ENCODE peak calls at places on chromosomes 6 and 20, in eight cellular contexts. One of them, this sample, is unnamed.

GRCh38 chr6:160735523-160735922 is 33.5 kb downstream of the PLG start:
- DNase-seq in esophagus squamous epithelium: no peak
- DNase-seq in CD8-positive, alpha-beta T cell: no peak
- DNase-seq in lung: no peak
- DNase-seq in adipocyte: no peak
- DNase-seq in foreskin fibroblast: no peak
- DNase-seq in SK-N-SH: no peak
- DNase-seq in heart right ventricle: no peak
- DNase-seq in this sample: no peak

GRCh38 chr6:1708820-1709612 is 99.3 kb downstream of the FOXC1 start:
- DNase-seq in CD8-positive, alpha-beta T cell: no peak
- DNase-seq in lung: peak
- DNase-seq in adipocyte: no peak
- DNase-seq in heart right ventricle: no peak
- DNase-seq in esophagus squamous epithelium: no peak
- DNase-seq in SK-N-SH: no peak
- DNase-seq in foreskin fibroblast: no peak
- DNase-seq in this sample: no peak

GRCh38 chr6:27297857-27298730 is 14.0 kb downstream of the POM121L2 start:
- DNase-seq in esophagus squamous epithelium: no peak
- DNase-seq in SK-N-SH: no peak
- DNase-seq in heart right ventricle: no peak
- DNase-seq in foreskin fibroblast: peak
- DNase-seq in CD8-positive, alpha-beta T cell: no peak
- DNase-seq in adipocyte: peak
- DNase-seq in lung: no peak
- DNase-seq in this sample: no peak

GRCh38 chr6:51098801-51099200 is 280.1 kb downstream of the TFAP2B start:
- DNase-seq in adipocyte: no peak
- DNase-seq in esophagus squamous epithelium: no peak
- DNase-seq in CD8-positive, alpha-beta T cell: no peak
- DNase-seq in foreskin fibroblast: no peak
- DNase-seq in heart right ventricle: no peak
- DNase-seq in lung: no peak
- DNase-seq in SK-N-SH: no peak
- DNase-seq in this sample: no peak

GRCh38 chr6:155528982-155529453 is 73.4 kb upstream of the NOX3 start:
- DNase-seq in SK-N-SH: no peak
- DNase-seq in CD8-positive, alpha-beta T cell: no peak
- DNase-seq in foreskin fibroblast: peak
- DNase-seq in esophagus squamous epithelium: no peak
- DNase-seq in lung: no peak
- DNase-seq in heart right ventricle: peak
- DNase-seq in adipocyte: peak
- DNase-seq in this sample: no peak

GRCh38 chr6:39452306-39452705 is 129.8 kb upstream of the KCNK16 start:
- DNase-seq in foreskin fibroblast: peak
- DNase-seq in adipocyte: peak
- DNase-seq in lung: no peak
- DNase-seq in CD8-positive, alpha-beta T cell: no peak
- DNase-seq in esophagus squamous epithelium: no peak
- DNase-seq in SK-N-SH: no peak
- DNase-seq in heart right ventricle: no peak
- DNase-seq in this sample: no peak

GRCh38 chr20:6583134-6583738 is 184.2 kb upstream of the BMP2 start:
- DNase-seq in adipocyte: peak
- DNase-seq in foreskin fibroblast: peak
- DNase-seq in SK-N-SH: peak
- DNase-seq in CD8-positive, alpha-beta T cell: no peak
- DNase-seq in heart right ventricle: peak
- DNase-seq in lung: peak
- DNase-seq in esophagus squamous epithelium: no peak
- DNase-seq in this sample: peak

GRCh38 chr6:153001767-153002612 is 519 bp downstream of the MTRF1L start:
- DNase-seq in CD8-positive, alpha-beta T cell: peak
- DNase-seq in SK-N-SH: peak
- DNase-seq in lung: no peak
- DNase-seq in adipocyte: peak
- DNase-seq in foreskin fibroblast: peak
- DNase-seq in esophagus squamous epithelium: no peak
- DNase-seq in heart right ventricle: peak
- DNase-seq in this sample: peak

GRCh38 chr6:43045371-43045930 is 8.2 kb downstream of the CUL7 start:
- DNase-seq in SK-N-SH: no peak
- DNase-seq in CD8-positive, alpha-beta T cell: no peak
- DNase-seq in foreskin fibroblast: no peak
- DNase-seq in lung: no peak
- DNase-seq in esophagus squamous epithelium: no peak
- DNase-seq in adipocyte: no peak
- DNase-seq in heart right ventricle: no peak
- DNase-seq in this sample: no peak

GRCh38 chr20:16368645-16369292 is 204.5 kb downstream of the KIF16B start:
- DNase-seq in foreskin fibroblast: peak
- DNase-seq in esophagus squamous epithelium: no peak
- DNase-seq in lung: no peak
- DNase-seq in adipocyte: peak
- DNase-seq in CD8-positive, alpha-beta T cell: no peak
- DNase-seq in heart right ventricle: no peak
- DNase-seq in SK-N-SH: no peak
- DNase-seq in this sample: peak

GRCh38 chr6:20705741-20706140 is 171.5 kb downstream of the CDKAL1 start:
- DNase-seq in foreskin fibroblast: no peak
- DNase-seq in esophagus squamous epithelium: no peak
- DNase-seq in SK-N-SH: no peak
- DNase-seq in CD8-positive, alpha-beta T cell: no peak
- DNase-seq in heart right ventricle: no peak
- DNase-seq in lung: no peak
- DNase-seq in adipocyte: no peak
- DNase-seq in this sample: no peak

GRCh38 chr6:34317882-34318491 is 69.2 kb upstream of the SMIM29 start:
- DNase-seq in CD8-positive, alpha-beta T cell: no peak
- DNase-seq in esophagus squamous epithelium: no peak
- DNase-seq in SK-N-SH: no peak
- DNase-seq in foreskin fibroblast: no peak
- DNase-seq in lung: no peak
- DNase-seq in adipocyte: peak
- DNase-seq in heart right ventricle: no peak
- DNase-seq in this sample: no peak

GRCh38 chr6:34316442-34317171 is 67.8 kb upstream of the SMIM29 start:
- DNase-seq in lung: no peak
- DNase-seq in foreskin fibroblast: no peak
- DNase-seq in heart right ventricle: no peak
- DNase-seq in CD8-positive, alpha-beta T cell: no peak
- DNase-seq in SK-N-SH: no peak
- DNase-seq in esophagus squamous epithelium: no peak
- DNase-seq in adipocyte: no peak
- DNase-seq in this sample: no peak

GRCh38 chr6:34317172-34317477 is 68.3 kb upstream of the SMIM29 start:
- DNase-seq in foreskin fibroblast: no peak
- DNase-seq in heart right ventricle: no peak
- DNase-seq in SK-N-SH: no peak
- DNase-seq in lung: no peak
- DNase-seq in adipocyte: no peak
- DNase-seq in CD8-positive, alpha-beta T cell: no peak
- DNase-seq in esophagus squamous epithelium: no peak
- DNase-seq in this sample: peak

GRCh38 chr6:34315256-34315655 is 66.5 kb upstream of the SMIM29 start:
- DNase-seq in adipocyte: no peak
- DNase-seq in SK-N-SH: no peak
- DNase-seq in CD8-positive, alpha-beta T cell: no peak
- DNase-seq in heart right ventricle: no peak
- DNase-seq in esophagus squamous epithelium: no peak
- DNase-seq in lung: no peak
- DNase-seq in foreskin fibroblast: no peak
- DNase-seq in this sample: no peak

DNA sequence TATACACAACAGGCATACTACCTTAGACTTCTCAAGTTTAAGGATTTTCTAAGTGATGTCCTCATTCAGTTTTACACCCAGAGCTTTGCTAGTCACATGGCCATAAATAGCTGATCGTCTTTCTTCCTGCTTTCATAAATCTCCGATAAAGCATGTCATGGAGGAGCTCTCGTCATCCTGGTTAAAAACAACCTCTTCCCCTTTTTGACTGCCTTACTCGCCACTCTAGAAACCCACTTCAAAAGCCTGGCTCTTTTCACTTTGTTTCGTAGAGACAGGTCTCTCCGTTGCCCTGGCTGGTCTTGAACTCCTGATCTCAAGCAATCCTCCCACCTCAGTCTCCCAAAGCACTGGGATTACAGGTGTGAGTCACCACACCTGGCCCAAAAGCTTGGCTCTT is 67.0 kb upstream of the SMIM29 start:
- DNase-seq in lung: no peak
- DNase-seq in SK-N-SH: no peak
- DNase-seq in adipocyte: no peak
- DNase-seq in heart right ventricle: no peak
- DNase-seq in CD8-positive, alpha-beta T cell: no peak
- DNase-seq in foreskin fibroblast: no peak
- DNase-seq in esophagus squamous epithelium: no peak
- DNase-seq in this sample: no peak
- H3K4me3 ChIP-seq in lung: no peak
- H3K4me3 ChIP-seq in SK-N-SH: no peak
- H3K4me3 ChIP-seq in adipocyte: no peak
- H3K4me3 ChIP-seq in heart right ventricle: no peak
- H3K4me3 ChIP-seq in CD8-positive, alpha-beta T cell: no peak
- H3K4me3 ChIP-seq in foreskin fibroblast: no peak
- H3K4me3 ChIP-seq in esophagus squamous epithelium: no peak
- H3K4me3 ChIP-seq in this sample: no peak

GRCh38 chr6:41375598-41376151 is 40.3 kb downstream of the NCR2 start:
- DNase-seq in SK-N-SH: no peak
- DNase-seq in adipocyte: no peak
- DNase-seq in esophagus squamous epithelium: no peak
- DNase-seq in lung: no peak
- DNase-seq in foreskin fibroblast: no peak
- DNase-seq in CD8-positive, alpha-beta T cell: no peak
- DNase-seq in heart right ventricle: no peak
- DNase-seq in this sample: peak

GRCh38 chr6:41374618-41375590 is 39.5 kb downstream of the NCR2 start:
- DNase-seq in adipocyte: no peak
- DNase-seq in lung: no peak
- DNase-seq in foreskin fibroblast: no peak
- DNase-seq in SK-N-SH: peak
- DNase-seq in heart right ventricle: no peak
- DNase-seq in CD8-positive, alpha-beta T cell: no peak
- DNase-seq in esophagus squamous epithelium: no peak
- DNase-seq in this sample: peak

GRCh38 chr6:41376176-41376575 is 40.8 kb downstream of the NCR2 start:
- DNase-seq in esophagus squamous epithelium: no peak
- DNase-seq in heart right ventricle: no peak
- DNase-seq in SK-N-SH: no peak
- DNase-seq in CD8-positive, alpha-beta T cell: no peak
- DNase-seq in lung: no peak
- DNase-seq in adipocyte: no peak
- DNase-seq in foreskin fibroblast: no peak
- DNase-seq in this sample: no peak

GRCh38 chr6:41379314-41379713 is 43.9 kb downstream of the NCR2 start:
- DNase-seq in lung: no peak
- DNase-seq in CD8-positive, alpha-beta T cell: no peak
- DNase-seq in heart right ventricle: no peak
- DNase-seq in esophagus squamous epithelium: no peak
- DNase-seq in SK-N-SH: no peak
- DNase-seq in adipocyte: no peak
- DNase-seq in foreskin fibroblast: no peak
- DNase-seq in this sample: no peak

GRCh38 chr6:41377071-41377470 is 41.7 kb downstream of the NCR2 start:
- DNase-seq in esophagus squamous epithelium: no peak
- DNase-seq in adipocyte: no peak
- DNase-seq in foreskin fibroblast: no peak
- DNase-seq in SK-N-SH: no peak
- DNase-seq in lung: no peak
- DNase-seq in CD8-positive, alpha-beta T cell: no peak
- DNase-seq in heart right ventricle: no peak
- DNase-seq in this sample: no peak
- H3K4me3 ChIP-seq in esophagus squamous epithelium: no peak
- H3K4me3 ChIP-seq in adipocyte: no peak
- H3K4me3 ChIP-seq in foreskin fibroblast: no peak
- H3K4me3 ChIP-seq in SK-N-SH: no peak
- H3K4me3 ChIP-seq in lung: no peak
- H3K4me3 ChIP-seq in CD8-positive, alpha-beta T cell: no peak
- H3K4me3 ChIP-seq in heart right ventricle: no peak
- H3K4me3 ChIP-seq in this sample: no peak

DNA sequence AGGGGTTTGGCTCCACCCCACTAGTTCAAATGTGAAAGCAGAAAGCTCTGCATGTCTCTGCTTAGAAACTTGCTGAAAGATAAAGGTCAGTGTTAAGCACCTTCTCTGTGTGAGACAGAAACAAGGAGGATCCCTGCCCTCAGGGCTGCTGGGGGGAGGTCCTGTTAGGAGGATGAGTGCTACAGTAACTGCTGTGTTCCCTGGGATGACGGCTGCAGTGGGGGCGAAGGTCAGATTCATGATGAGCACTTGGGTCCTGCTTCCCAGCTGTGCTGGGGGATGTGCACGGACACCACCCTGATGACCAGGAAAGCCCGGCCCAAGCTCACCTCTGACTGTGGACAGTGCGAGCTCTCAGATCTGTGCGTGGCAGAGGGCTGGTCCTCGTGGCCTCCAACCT is 252.6 kb downstream of the DLL1 start:
- DNase-seq in foreskin fibroblast: no peak
- DNase-seq in heart right ventricle: no peak
- DNase-seq in adipocyte: no peak
- DNase-seq in esophagus squamous epithelium: no peak
- DNase-seq in CD8-positive, alpha-beta T cell: no peak
- DNase-seq in SK-N-SH: no peak
- DNase-seq in lung: no peak
- DNase-seq in this sample: no peak
- H3K4me3 ChIP-seq in foreskin fibroblast: no peak
- H3K4me3 ChIP-seq in heart right ventricle: no peak
- H3K4me3 ChIP-seq in adipocyte: no peak
- H3K4me3 ChIP-seq in esophagus squamous epithelium: no peak
- H3K4me3 ChIP-seq in CD8-positive, alpha-beta T cell: no peak
- H3K4me3 ChIP-seq in SK-N-SH: no peak
- H3K4me3 ChIP-seq in lung: no peak
- H3K4me3 ChIP-seq in this sample: no peak

GRCh38 chr6:35392773-35393672 is 50.7 kb downstream of the PPARD start:
- DNase-seq in heart right ventricle: no peak
- DNase-seq in adipocyte: no peak
- DNase-seq in CD8-positive, alpha-beta T cell: no peak
- DNase-seq in esophagus squamous epithelium: no peak
- DNase-seq in lung: no peak
- DNase-seq in SK-N-SH: no peak
- DNase-seq in foreskin fibroblast: no peak
- DNase-seq in this sample: no peak

GRCh38 chr6:35388023-35388422 is 45.7 kb downstream of the PPARD start:
- DNase-seq in esophagus squamous epithelium: no peak
- DNase-seq in heart right ventricle: no peak
- DNase-seq in foreskin fibroblast: no peak
- DNase-seq in lung: no peak
- DNase-seq in CD8-positive, alpha-beta T cell: no peak
- DNase-seq in SK-N-SH: no peak
- DNase-seq in adipocyte: no peak
- DNase-seq in this sample: no peak

GRCh38 chr6:35391240-35391968 is 49.0 kb downstream of the PPARD start:
- DNase-seq in foreskin fibroblast: peak
- DNase-seq in adipocyte: peak
- DNase-seq in SK-N-SH: no peak
- DNase-seq in lung: no peak
- DNase-seq in CD8-positive, alpha-beta T cell: no peak
- DNase-seq in esophagus squamous epithelium: no peak
- DNase-seq in heart right ventricle: no peak
- DNase-seq in this sample: no peak

GRCh38 chr6:35388772-35389352 is 46.5 kb downstream of the PPARD start:
- DNase-seq in CD8-positive, alpha-beta T cell: no peak
- DNase-seq in esophagus squamous epithelium: no peak
- DNase-seq in heart right ventricle: no peak
- DNase-seq in SK-N-SH: no peak
- DNase-seq in foreskin fibroblast: no peak
- DNase-seq in adipocyte: no peak
- DNase-seq in lung: no peak
- DNase-seq in this sample: no peak

GRCh38 chr6:35392111-35392702 is 49.8 kb downstream of the PPARD start:
- DNase-seq in adipocyte: no peak
- DNase-seq in heart right ventricle: no peak
- DNase-seq in esophagus squamous epithelium: no peak
- DNase-seq in lung: peak
- DNase-seq in CD8-positive, alpha-beta T cell: no peak
- DNase-seq in SK-N-SH: no peak
- DNase-seq in foreskin fibroblast: no peak
- DNase-seq in this sample: no peak
- H3K4me3 ChIP-seq in adipocyte: no peak
- H3K4me3 ChIP-seq in heart right ventricle: no peak
- H3K4me3 ChIP-seq in esophagus squamous epithelium: peak
- H3K4me3 ChIP-seq in lung: no peak
- H3K4me3 ChIP-seq in CD8-positive, alpha-beta T cell: no peak
- H3K4me3 ChIP-seq in SK-N-SH: no peak
- H3K4me3 ChIP-seq in foreskin fibroblast: no peak
- H3K4me3 ChIP-seq in this sample: no peak